ENCODE peak calls at places on chromosomes 11 and 22, in eight cellular contexts. S is fibroblast of mammary gland; H is fibroblast of lung; D is fibroblast of the aortic adventitia; X is brain microvascular endothelial cell; T is heart left ventricle; W is CD8-positive, alpha-beta T cell; L is psoas muscle. R is an unnamed sample.

GRCh38 chr22:30277547-30278344 is 11.1 kb upstream of the OSM start:
- DNase-seq in S (peak), H (peak), X (peak), T (no peak), D (peak), L (no peak), W (no peak), R (peak)

GRCh38 chr11:66277475-66278391 is at the start of gene CNIH2:
- DNase-seq in T (no peak), H (no peak), X (no peak), W (no peak), S (no peak), L (peak), D (no peak), R (no peak)

GRCh38 chr11:129279326-129280026 is 87.4 kb upstream of the ARHGAP32 start:
- DNase-seq in D (peak), X (peak), L (peak), T (peak), H (peak), S (peak), W (peak), R (peak)

GRCh38 chr11:47705722-47706121 is 9.4 kb downstream of the AGBL2 start:
- DNase-seq in D (no peak), L (no peak), W (no peak), T (no peak), X (no peak), S (no peak), H (no peak), R (no peak)

GRCh38 chr11:93623179-93623578 is 38.3 kb upstream of the CEP295 start:
- DNase-seq in H (peak), W (no peak), D (no peak), T (no peak), X (no peak), S (no peak), L (no peak), R (no peak)

GRCh38 chr11:70095541-70096252 is 17.6 kb downstream of the ANO1 start:
- DNase-seq in S (no peak), X (no peak), D (no peak), T (no peak), H (no peak), L (no peak), W (no peak), R (no peak)

GRCh38 chr11:77471520-77472234 is 2.2 kb downstream of the PAK1 start:
- DNase-seq in H (peak), X (no peak), S (no peak), T (no peak), D (no peak), W (peak), L (no peak), R (no peak)

GRCh38 chr11:107770546-107770945 is 58.7 kb upstream of the SLN start:
- DNase-seq in D (no peak), X (peak), H (peak), W (no peak), L (no peak), S (peak), T (no peak), R (peak)

GRCh38 chr22:41341990-41342389 is 39.8 kb upstream of the TEF start:
- DNase-seq in X (no peak), H (no peak), S (peak), W (no peak), T (no peak), D (no peak), L (no peak), R (no peak)

GRCh38 chr11:12204506-12204905 is 94.1 kb downstream of the MICAL2 start:
- DNase-seq in T (no peak), S (no peak), X (no peak), L (no peak), H (no peak), W (no peak), D (no peak), R (no peak)

GRCh38 chr11:77191429-77191822 is 63.4 kb downstream of the MYO7A start:
- DNase-seq in X (no peak), L (no peak), W (no peak), T (no peak), D (no peak), S (no peak), H (no peak), R (no peak)

GRCh38 chr11:26905368-26905767 is 88.5 kb upstream of the FIBIN start:
- DNase-seq in W (no peak), T (no peak), H (peak), X (peak), S (peak), D (peak), L (no peak), R (peak)

GRCh38 chr22:47517062-47517461 is 754.6 kb downstream of the TBC1D22A start:
- DNase-seq in S (no peak), W (no peak), T (no peak), D (no peak), X (no peak), L (no peak), H (no peak), R (no peak)

GRCh38 chr11:32173435-32173834 is 82.6 kb downstream of the RCN1 start:
- DNase-seq in W (no peak), T (peak), D (peak), S (peak), X (peak), H (peak), L (peak), R (peak)

GRCh38 chr11:9461068-9461759 is 402 bp downstream of the ZNF143 start:
- DNase-seq in H (peak), L (peak), T (peak), X (peak), W (peak), D (peak), S (peak), R (peak)

GRCh38 chr22:46070722-46071450 is 79.4 kb upstream of the PPARA start:
- DNase-seq in W (no peak), X (no peak), T (peak), L (peak), D (peak), H (peak), S (no peak), R (peak)

DNA sequence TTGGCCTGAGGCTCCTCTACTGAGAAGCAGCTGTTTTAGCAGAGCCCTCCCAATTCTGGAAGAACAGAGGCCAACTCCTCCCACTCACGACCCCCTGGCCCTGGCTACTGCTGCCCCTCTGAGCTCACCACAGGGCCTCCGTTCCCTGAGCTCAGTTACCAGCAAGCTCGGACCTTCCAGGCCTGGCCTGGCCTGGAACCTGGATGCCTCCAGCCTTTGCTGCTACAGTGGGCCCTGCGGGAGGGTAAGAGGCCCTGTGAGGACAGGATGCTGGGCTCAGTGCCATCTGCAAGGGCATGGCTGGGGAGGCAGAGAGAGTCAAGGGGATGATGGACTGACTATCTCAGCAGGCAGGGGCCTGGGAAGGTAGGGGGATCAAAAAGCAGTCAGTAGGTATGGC is 209.9 kb upstream of the NCAM1 start:
- DNase-seq in D (no peak), S (no peak), W (no peak), H (no peak), X (no peak), T (peak), L (no peak), R (no peak)
- H3K4me3 ChIP-seq in D (no peak), S (no peak), W (no peak), H (no peak), X (no peak), T (no peak), L (no peak), R (no peak)

DNA sequence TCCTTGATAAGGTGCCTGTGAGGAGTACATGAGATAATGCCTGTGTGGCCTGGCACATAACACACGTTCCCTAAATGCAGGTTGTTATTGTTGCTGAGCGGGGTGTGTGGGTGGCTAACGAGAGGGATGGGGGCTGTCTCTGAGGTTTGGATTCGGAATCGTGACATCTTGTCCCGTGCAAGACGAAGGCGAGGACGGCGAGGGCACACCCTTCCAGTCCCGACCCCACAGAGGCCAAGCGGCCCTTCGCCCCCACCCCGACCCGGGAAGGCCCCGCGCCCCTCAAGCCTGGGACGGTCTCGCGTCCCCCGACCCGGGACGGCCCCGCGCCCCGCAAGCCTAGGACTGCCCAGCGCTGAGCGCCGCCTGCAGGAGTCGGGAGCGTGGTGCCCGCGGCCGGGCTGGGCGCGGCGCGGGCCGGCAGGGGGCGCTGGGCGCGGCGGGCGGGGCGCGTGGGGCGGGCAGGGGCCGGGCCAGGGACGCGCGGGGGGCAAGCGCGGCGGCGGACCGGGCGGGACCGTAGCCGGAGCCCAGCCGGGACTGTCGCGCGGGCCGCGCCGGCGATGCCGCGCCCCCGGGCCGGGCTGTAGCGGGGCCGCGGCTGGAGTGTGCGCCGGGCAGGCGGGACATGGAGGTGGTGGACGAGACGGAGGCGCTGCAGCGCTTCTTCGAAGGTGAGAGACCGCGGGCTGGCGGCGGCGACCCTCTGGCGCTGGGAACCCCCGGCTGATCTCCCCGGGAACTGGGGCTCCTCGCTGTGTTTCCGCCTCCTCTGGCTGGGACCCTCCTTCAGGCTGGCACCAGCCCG is at the start of gene MYRF:
- DNase-seq in L (peak), S (peak), H (no peak), T (peak), W (peak), X (no peak), D (no peak), R (no peak)
- TF ChIP-seq CTCF in L (peak), S (peak), H (peak), T (peak), W (peak), X (peak), D (peak), R (peak)

DNA sequence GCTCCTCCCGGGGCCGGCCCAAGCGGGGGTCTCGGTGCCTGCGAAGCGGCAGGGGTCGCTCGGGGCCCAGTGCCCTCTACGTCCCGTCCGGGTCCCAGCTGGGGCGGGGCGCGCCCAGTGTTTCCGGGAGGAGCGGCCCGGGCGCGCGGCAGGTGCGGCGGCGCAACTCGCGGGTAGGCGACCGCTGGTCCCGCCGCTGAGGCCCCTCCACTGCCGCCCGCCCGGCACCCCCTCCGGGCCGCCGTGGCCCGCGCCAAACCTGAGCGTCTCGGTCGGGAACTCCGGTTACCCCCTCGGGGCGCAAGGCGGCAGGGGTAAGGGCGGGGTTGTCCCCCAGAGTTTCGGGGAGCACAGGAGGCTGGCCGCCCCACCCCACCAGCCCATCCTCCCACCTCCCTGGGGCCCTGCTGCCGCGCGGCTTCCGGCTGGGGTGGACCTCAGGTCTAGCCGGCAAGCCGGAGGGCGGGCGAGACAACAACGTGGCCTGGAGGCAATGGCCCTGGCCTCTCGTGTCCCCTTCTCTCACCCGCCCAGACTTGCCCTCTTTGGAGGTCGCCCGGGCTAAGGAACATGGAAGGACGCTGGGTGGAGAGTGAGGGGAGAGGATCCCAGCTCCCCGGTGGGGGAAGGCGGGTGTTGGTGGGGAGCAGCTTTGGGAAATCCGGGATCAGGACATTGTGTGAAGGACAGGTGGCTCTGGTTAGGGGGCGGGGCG is 416 bp upstream of the CRACR2B start:
- DNase-seq in L (no peak), D (no peak), H (no peak), X (no peak), S (no peak), W (no peak), T (no peak), R (no peak)
- H3K4me3 ChIP-seq in L (peak), D (peak), H (no peak), X (no peak), S (no peak), W (peak), T (peak), R (no peak)

GRCh38 chr11:33703771-33704170 is 3.1 kb upstream of the C11orf91 start:
- DNase-seq in T (no peak), W (no peak), X (no peak), L (no peak), S (peak), D (peak), H (no peak), R (no peak)
- TF ChIP-seq CTCF in T (no peak), W (no peak), X (no peak), L (no peak), S (no peak), D (no peak), H (no peak), R (no peak)

GRCh38 chr11:68039526-68040086 is 781 bp downstream of the TCIRG1 start:
- DNase-seq in W (no peak), H (no peak), L (peak), T (no peak), S (no peak), X (no peak), D (no peak), R (no peak)
- H3K4me3 ChIP-seq in W (peak), H (peak), L (peak), T (peak), S (peak), X (peak), D (peak), R (peak)